ENCODE peak calls at places on chromosomes 6 and 20, in ten cellular contexts. X, C, T, Y, G, D, F, B, K and L are unnamed samples.

GRCh38 chr6:23173231-23173630 is 603.9 kb downstream of the HDGFL1 start:
- DNase-seq in B (no peak), Y (no peak), X (no peak), D (no peak), C (no peak), G (no peak), T (no peak), F (peak; percentile 8), K (no peak), L (no peak)

GRCh38 chr6:1322725-1323219 is 10.9 kb downstream of the FOXQ1 start:
- DNase-seq in Y (no peak), F (no peak), G (no peak), X (no peak), T (peak; percentile 43), C (no peak), D (no peak), B (peak; percentile 58), K (no peak), L (no peak)

GRCh38 chr6:20168668-20169633 is 43.3 kb downstream of the MBOAT1 start:
- DNase-seq in C (no peak), F (no peak), B (no peak), K (no peak), T (peak; percentile 48), D (peak; percentile 23), X (no peak), G (no peak), Y (no peak), L (no peak)

GRCh38 chr20:25012616-25013189 is 20.2 kb upstream of the APMAP start:
- DNase-seq in G (no peak), Y (no peak), T (no peak), B (no peak), X (no peak), K (no peak), F (no peak), D (no peak), C (no peak), L (no peak)

GRCh38 chr20:24949756-24950127 is 673 bp downstream of the CST7 start:
- DNase-seq in B (no peak), G (no peak), D (no peak), F (no peak), K (no peak), X (no peak), Y (no peak), T (no peak), C (no peak), L (no peak)

GRCh38 chr6:19838442-19839236 is 1.5 kb downstream of the ID4 start:
- DNase-seq in K (peak; percentile 22), C (no peak), G (peak; percentile 90), X (no peak), B (peak; percentile 41), T (peak; percentile 39), Y (no peak), F (peak; percentile 28), D (no peak), L (no peak)

GRCh38 chr20:3687655-3688054 is 5.8 kb upstream of the ADAM33 start:
- DNase-seq in G (no peak), K (no peak), F (peak; percentile 60), D (peak; percentile 77), T (peak; percentile 84), B (peak; percentile 54), X (no peak), C (no peak), Y (no peak), L (peak; percentile 45)

GRCh38 chr20:32282461-32282860 is 5.0 kb downstream of the KIF3B start:
- DNase-seq in G (peak; percentile 89), T (no peak), D (no peak), C (no peak), K (no peak), B (no peak), F (no peak), X (no peak), Y (no peak), L (no peak)

GRCh38 chr20:32631916-32632460 is 41.8 kb downstream of the C20orf203 start:
- DNase-seq in Y (no peak), X (no peak), G (no peak), F (no peak), C (no peak), T (no peak), K (no peak), B (no peak), D (no peak), L (no peak)

GRCh38 chr6:152117156-152118129 is 310.0 kb downstream of the ESR1 start:
- DNase-seq in B (no peak), Y (no peak), C (no peak), F (no peak), T (no peak), K (no peak), G (no peak), X (no peak), D (peak; percentile 51), L (no peak)

GRCh38 chr6:170143401-170144150 is 147.3 kb downstream of the DLL1 start:
- DNase-seq in T (no peak), F (no peak), G (no peak), K (no peak), Y (no peak), B (no peak), D (no peak), C (no peak), X (no peak), L (no peak)

GRCh38 chr6:170444056-170444505 is 109.0 kb downstream of the PSMB1 start:
- DNase-seq in Y (no peak), F (no peak), D (no peak), C (peak; percentile 12), B (peak; percentile 29), G (peak; percentile 93), T (no peak), K (no peak), X (no peak), L (no peak)

GRCh38 chr6:5335020-5335419 is 73.7 kb downstream of the FARS2 start:
- DNase-seq in D (no peak), C (no peak), T (no peak), G (no peak), X (no peak), F (no peak), K (no peak), Y (no peak), B (no peak), L (no peak)